ENCODE peak calls at places on chromosomes 1 and 21, in eight cellular contexts. One of them, this sample, is unnamed.
A peak's percentile ranks its signal among the peaks of the same experiment; 100 is the strongest.

GRCh38 chr1:38502772-38503171 is 356.8 kb downstream of the RRAGC start:
- DNase-seq in EH: peak; percentile 1
- DNase-seq in RWPE1: no peak
- DNase-seq in nephron progenitor cell: peak; percentile 22
- DNase-seq in hippocampal formation: no peak
- DNase-seq in NCI-H524: peak; percentile 79
- DNase-seq in HFFc6: no peak
- DNase-seq in activated CD4-positive, alpha-beta T cell treated with anti-CD3 and anti-CD28 coated beads, Interleukin-2, amount 10 ng/mL, durations not matched to agents 24 days and 14 days: no peak
- DNase-seq in this sample: no peak

GRCh38 chr1:15417365-15417934 is 7.8 kb downstream of the EFHD2 start:
- DNase-seq in activated CD4-positive, alpha-beta T cell treated with anti-CD3 and anti-CD28 coated beads, Interleukin-2, amount 10 ng/mL, durations not matched to agents 24 days and 14 days: peak; percentile 87
- DNase-seq in EH: peak; percentile 73
- DNase-seq in NCI-H524: no peak
- DNase-seq in hippocampal formation: no peak
- DNase-seq in RWPE1: peak; percentile 80
- DNase-seq in nephron progenitor cell: no peak
- DNase-seq in HFFc6: peak; percentile 35
- DNase-seq in this sample: peak; percentile 75

GRCh38 chr21:46269466-46269865 is 15.9 kb downstream of the MCM3AP start:
- DNase-seq in EH: no peak
- DNase-seq in RWPE1: no peak
- DNase-seq in activated CD4-positive, alpha-beta T cell treated with anti-CD3 and anti-CD28 coated beads, Interleukin-2, amount 10 ng/mL, durations not matched to agents 24 days and 14 days: no peak
- DNase-seq in NCI-H524: no peak
- DNase-seq in HFFc6: no peak
- DNase-seq in hippocampal formation: no peak
- DNase-seq in nephron progenitor cell: no peak
- DNase-seq in this sample: no peak

GRCh38 chr1:1440941-1441888 is 5.7 kb downstream of the VWA1 start:
- DNase-seq in HFFc6: no peak
- DNase-seq in nephron progenitor cell: peak; percentile 73
- DNase-seq in NCI-H524: peak; percentile 50
- DNase-seq in activated CD4-positive, alpha-beta T cell treated with anti-CD3 and anti-CD28 coated beads, Interleukin-2, amount 10 ng/mL, durations not matched to agents 24 days and 14 days: peak; percentile 88
- DNase-seq in EH: peak; percentile 41
- DNase-seq in hippocampal formation: no peak
- DNase-seq in RWPE1: peak; percentile 67
- DNase-seq in this sample: peak; percentile 72

GRCh38 chr1:87598429-87598828 is 269.7 kb downstream of the LMO4 start:
- DNase-seq in HFFc6: no peak
- DNase-seq in NCI-H524: no peak
- DNase-seq in EH: peak; percentile 7
- DNase-seq in RWPE1: no peak
- DNase-seq in hippocampal formation: no peak
- DNase-seq in nephron progenitor cell: no peak
- DNase-seq in activated CD4-positive, alpha-beta T cell treated with anti-CD3 and anti-CD28 coated beads, Interleukin-2, amount 10 ng/mL, durations not matched to agents 24 days and 14 days: no peak
- DNase-seq in this sample: no peak

GRCh38 chr1:36160949-36161485 is 5.1 kb downstream of the MAP7D1 start:
- DNase-seq in nephron progenitor cell: peak; percentile 63
- DNase-seq in RWPE1: peak; percentile 60
- DNase-seq in NCI-H524: no peak
- DNase-seq in hippocampal formation: peak; percentile 41
- DNase-seq in activated CD4-positive, alpha-beta T cell treated with anti-CD3 and anti-CD28 coated beads, Interleukin-2, amount 10 ng/mL, durations not matched to agents 24 days and 14 days: peak; percentile 91
- DNase-seq in HFFc6: peak; percentile 68
- DNase-seq in EH: peak; percentile 82
- DNase-seq in this sample: peak; percentile 77

GRCh38 chr21:35637431-35637830 is 422.9 kb downstream of the SETD4 start:
- DNase-seq in activated CD4-positive, alpha-beta T cell treated with anti-CD3 and anti-CD28 coated beads, Interleukin-2, amount 10 ng/mL, durations not matched to agents 24 days and 14 days: no peak
- DNase-seq in HFFc6: peak; percentile 83
- DNase-seq in EH: peak; percentile 85
- DNase-seq in nephron progenitor cell: no peak
- DNase-seq in RWPE1: no peak
- DNase-seq in hippocampal formation: no peak
- DNase-seq in NCI-H524: no peak
- DNase-seq in this sample: no peak

GRCh38 chr1:44723496-44724407 is 7.2 kb downstream of the RNU5D-1 start:
- DNase-seq in EH: no peak
- DNase-seq in nephron progenitor cell: no peak
- DNase-seq in HFFc6: no peak
- DNase-seq in NCI-H524: no peak
- DNase-seq in RWPE1: no peak
- DNase-seq in activated CD4-positive, alpha-beta T cell treated with anti-CD3 and anti-CD28 coated beads, Interleukin-2, amount 10 ng/mL, durations not matched to agents 24 days and 14 days: peak; percentile 74
- DNase-seq in hippocampal formation: no peak
- DNase-seq in this sample: peak; percentile 79

GRCh38 chr1:216390956-216391355 is 32.3 kb downstream of the USH2A start:
- DNase-seq in NCI-H524: no peak
- DNase-seq in activated CD4-positive, alpha-beta T cell treated with anti-CD3 and anti-CD28 coated beads, Interleukin-2, amount 10 ng/mL, durations not matched to agents 24 days and 14 days: no peak
- DNase-seq in nephron progenitor cell: no peak
- DNase-seq in HFFc6: no peak
- DNase-seq in RWPE1: no peak
- DNase-seq in EH: no peak
- DNase-seq in hippocampal formation: no peak
- DNase-seq in this sample: no peak

GRCh38 chr1:39900662-39901485 is 843 bp downstream of the MYCL start:
- DNase-seq in HFFc6: no peak
- DNase-seq in activated CD4-positive, alpha-beta T cell treated with anti-CD3 and anti-CD28 coated beads, Interleukin-2, amount 10 ng/mL, durations not matched to agents 24 days and 14 days: peak; percentile 70
- DNase-seq in RWPE1: peak; percentile 33
- DNase-seq in EH: peak; percentile 50
- DNase-seq in nephron progenitor cell: peak; percentile 64
- DNase-seq in hippocampal formation: no peak
- DNase-seq in NCI-H524: peak; percentile 24
- DNase-seq in this sample: peak; percentile 65

GRCh38 chr1:226919995-226920394 is 20.1 kb upstream of the COQ8A start:
- DNase-seq in hippocampal formation: no peak
- DNase-seq in EH: no peak
- DNase-seq in activated CD4-positive, alpha-beta T cell treated with anti-CD3 and anti-CD28 coated beads, Interleukin-2, amount 10 ng/mL, durations not matched to agents 24 days and 14 days: no peak
- DNase-seq in nephron progenitor cell: no peak
- DNase-seq in NCI-H524: no peak
- DNase-seq in HFFc6: no peak
- DNase-seq in RWPE1: no peak
- DNase-seq in this sample: no peak

GRCh38 chr1:30356839-30357238 is 366.5 kb downstream of the MATN1 start:
- DNase-seq in HFFc6: no peak
- DNase-seq in nephron progenitor cell: no peak
- DNase-seq in RWPE1: no peak
- DNase-seq in hippocampal formation: no peak
- DNase-seq in EH: no peak
- DNase-seq in NCI-H524: no peak
- DNase-seq in activated CD4-positive, alpha-beta T cell treated with anti-CD3 and anti-CD28 coated beads, Interleukin-2, amount 10 ng/mL, durations not matched to agents 24 days and 14 days: no peak
- DNase-seq in this sample: no peak

GRCh38 chr1:39128959-39129358 is 75.5 kb upstream of the MACF1 start:
- DNase-seq in NCI-H524: no peak
- DNase-seq in nephron progenitor cell: no peak
- DNase-seq in RWPE1: peak; percentile 76
- DNase-seq in activated CD4-positive, alpha-beta T cell treated with anti-CD3 and anti-CD28 coated beads, Interleukin-2, amount 10 ng/mL, durations not matched to agents 24 days and 14 days: no peak
- DNase-seq in hippocampal formation: no peak
- DNase-seq in HFFc6: no peak
- DNase-seq in EH: no peak
- DNase-seq in this sample: no peak

GRCh38 chr1:91803133-91803532 is 82.8 kb downstream of the TGFBR3 start:
- DNase-seq in EH: no peak
- DNase-seq in RWPE1: no peak
- DNase-seq in HFFc6: no peak
- DNase-seq in hippocampal formation: no peak
- DNase-seq in nephron progenitor cell: no peak
- DNase-seq in NCI-H524: no peak
- DNase-seq in activated CD4-positive, alpha-beta T cell treated with anti-CD3 and anti-CD28 coated beads, Interleukin-2, amount 10 ng/mL, durations not matched to agents 24 days and 14 days: peak; percentile 64
- DNase-seq in this sample: no peak

GRCh38 chr21:36701912-36702621 is 3.2 kb downstream of the SIM2 start:
- DNase-seq in RWPE1: peak; percentile 61
- DNase-seq in EH: no peak
- DNase-seq in HFFc6: no peak
- DNase-seq in NCI-H524: no peak
- DNase-seq in nephron progenitor cell: no peak
- DNase-seq in hippocampal formation: no peak
- DNase-seq in activated CD4-positive, alpha-beta T cell treated with anti-CD3 and anti-CD28 coated beads, Interleukin-2, amount 10 ng/mL, durations not matched to agents 24 days and 14 days: no peak
- DNase-seq in this sample: no peak

GRCh38 chr1:186620951-186621350 is 59.3 kb downstream of the PTGS2 start:
- DNase-seq in NCI-H524: no peak
- DNase-seq in EH: peak; percentile 92
- DNase-seq in HFFc6: peak; percentile 96
- DNase-seq in nephron progenitor cell: no peak
- DNase-seq in RWPE1: no peak
- DNase-seq in activated CD4-positive, alpha-beta T cell treated with anti-CD3 and anti-CD28 coated beads, Interleukin-2, amount 10 ng/mL, durations not matched to agents 24 days and 14 days: peak; percentile 66
- DNase-seq in hippocampal formation: no peak
- DNase-seq in this sample: no peak

GRCh38 chr1:231594123-231594522 is 32.5 kb upstream of the DISC1 start:
- DNase-seq in HFFc6: no peak
- DNase-seq in EH: no peak
- DNase-seq in hippocampal formation: no peak
- DNase-seq in activated CD4-positive, alpha-beta T cell treated with anti-CD3 and anti-CD28 coated beads, Interleukin-2, amount 10 ng/mL, durations not matched to agents 24 days and 14 days: no peak
- DNase-seq in RWPE1: no peak
- DNase-seq in NCI-H524: no peak
- DNase-seq in nephron progenitor cell: no peak
- DNase-seq in this sample: no peak

GRCh38 chr1:117363591-117364048 is 3.6 kb upstream of the MAN1A2 start:
- DNase-seq in RWPE1: no peak
- DNase-seq in nephron progenitor cell: no peak
- DNase-seq in hippocampal formation: no peak
- DNase-seq in EH: no peak
- DNase-seq in HFFc6: no peak
- DNase-seq in NCI-H524: no peak
- DNase-seq in activated CD4-positive, alpha-beta T cell treated with anti-CD3 and anti-CD28 coated beads, Interleukin-2, amount 10 ng/mL, durations not matched to agents 24 days and 14 days: no peak
- DNase-seq in this sample: no peak

GRCh38 chr1:59917026-59917784 is 9.4 kb downstream of the CYP2J2 start:
- DNase-seq in hippocampal formation: peak; percentile 87
- DNase-seq in nephron progenitor cell: no peak
- DNase-seq in HFFc6: no peak
- DNase-seq in activated CD4-positive, alpha-beta T cell treated with anti-CD3 and anti-CD28 coated beads, Interleukin-2, amount 10 ng/mL, durations not matched to agents 24 days and 14 days: no peak
- DNase-seq in NCI-H524: no peak
- DNase-seq in EH: no peak
- DNase-seq in RWPE1: no peak
- DNase-seq in this sample: no peak

GRCh38 chr21:46159841-46160562 is 4.6 kb upstream of the FTCD start:
- DNase-seq in NCI-H524: no peak
- DNase-seq in nephron progenitor cell: no peak
- DNase-seq in hippocampal formation: no peak
- DNase-seq in EH: no peak
- DNase-seq in activated CD4-positive, alpha-beta T cell treated with anti-CD3 and anti-CD28 coated beads, Interleukin-2, amount 10 ng/mL, durations not matched to agents 24 days and 14 days: peak; percentile 48
- DNase-seq in RWPE1: no peak
- DNase-seq in HFFc6: no peak
- DNase-seq in this sample: no peak

GRCh38 chr1:203327684-203328457 is 22.6 kb downstream of the BTG2 start:
- DNase-seq in NCI-H524: peak; percentile 93
- DNase-seq in activated CD4-positive, alpha-beta T cell treated with anti-CD3 and anti-CD28 coated beads, Interleukin-2, amount 10 ng/mL, durations not matched to agents 24 days and 14 days: peak; percentile 92
- DNase-seq in nephron progenitor cell: no peak
- DNase-seq in hippocampal formation: peak; percentile 74
- DNase-seq in RWPE1: peak; percentile 69
- DNase-seq in EH: peak; percentile 66
- DNase-seq in HFFc6: no peak
- DNase-seq in this sample: peak; percentile 91

GRCh38 chr1:70874826-70875225 is 172.8 kb downstream of the PTGER3 start:
- DNase-seq in nephron progenitor cell: no peak
- DNase-seq in HFFc6: peak; percentile 29
- DNase-seq in hippocampal formation: no peak
- DNase-seq in activated CD4-positive, alpha-beta T cell treated with anti-CD3 and anti-CD28 coated beads, Interleukin-2, amount 10 ng/mL, durations not matched to agents 24 days and 14 days: no peak
- DNase-seq in NCI-H524: no peak
- DNase-seq in RWPE1: no peak
- DNase-seq in EH: peak; percentile 41
- DNase-seq in this sample: no peak

GRCh38 chr1:117652421-117652820 is 46.6 kb downstream of the TENT5C start:
- DNase-seq in NCI-H524: no peak
- DNase-seq in RWPE1: no peak
- DNase-seq in hippocampal formation: no peak
- DNase-seq in HFFc6: no peak
- DNase-seq in nephron progenitor cell: no peak
- DNase-seq in activated CD4-positive, alpha-beta T cell treated with anti-CD3 and anti-CD28 coated beads, Interleukin-2, amount 10 ng/mL, durations not matched to agents 24 days and 14 days: no peak
- DNase-seq in EH: no peak
- DNase-seq in this sample: no peak

GRCh38 chr1:11858968-11859871 is 475 bp upstream of the NPPB start:
- DNase-seq in nephron progenitor cell: peak; percentile 98
- DNase-seq in hippocampal formation: no peak
- DNase-seq in NCI-H524: no peak
- DNase-seq in HFFc6: peak; percentile 39
- DNase-seq in activated CD4-positive, alpha-beta T cell treated with anti-CD3 and anti-CD28 coated beads, Interleukin-2, amount 10 ng/mL, durations not matched to agents 24 days and 14 days: peak; percentile 92
- DNase-seq in EH: peak; percentile 68
- DNase-seq in RWPE1: peak; percentile 73
- DNase-seq in this sample: peak; percentile 65

GRCh38 chr1:2133879-2134215 is 60.7 kb downstream of the FAAP20 start:
- DNase-seq in EH: no peak
- DNase-seq in NCI-H524: no peak
- DNase-seq in nephron progenitor cell: no peak
- DNase-seq in RWPE1: no peak
- DNase-seq in hippocampal formation: no peak
- DNase-seq in HFFc6: no peak
- DNase-seq in activated CD4-positive, alpha-beta T cell treated with anti-CD3 and anti-CD28 coated beads, Interleukin-2, amount 10 ng/mL, durations not matched to agents 24 days and 14 days: no peak
- DNase-seq in this sample: no peak

GRCh38 chr1:68301538-68301937 is 69.2 kb upstream of the WLS start:
- DNase-seq in nephron progenitor cell: no peak
- DNase-seq in RWPE1: no peak
- DNase-seq in HFFc6: no peak
- DNase-seq in NCI-H524: no peak
- DNase-seq in hippocampal formation: no peak
- DNase-seq in activated CD4-positive, alpha-beta T cell treated with anti-CD3 and anti-CD28 coated beads, Interleukin-2, amount 10 ng/mL, durations not matched to agents 24 days and 14 days: no peak
- DNase-seq in EH: no peak
- DNase-seq in this sample: no peak

GRCh38 chr1:53669511-53670191 is 69.3 kb downstream of the GLIS1 start:
- DNase-seq in RWPE1: no peak
- DNase-seq in NCI-H524: peak; percentile 27
- DNase-seq in nephron progenitor cell: no peak
- DNase-seq in hippocampal formation: no peak
- DNase-seq in HFFc6: no peak
- DNase-seq in activated CD4-positive, alpha-beta T cell treated with anti-CD3 and anti-CD28 coated beads, Interleukin-2, amount 10 ng/mL, durations not matched to agents 24 days and 14 days: no peak
- DNase-seq in EH: peak; percentile 75
- DNase-seq in this sample: no peak

GRCh38 chr1:173549813-173550212 is 53.1 kb downstream of the SLC9C2 start:
- DNase-seq in activated CD4-positive, alpha-beta T cell treated with anti-CD3 and anti-CD28 coated beads, Interleukin-2, amount 10 ng/mL, durations not matched to agents 24 days and 14 days: no peak
- DNase-seq in NCI-H524: no peak
- DNase-seq in RWPE1: no peak
- DNase-seq in EH: no peak
- DNase-seq in hippocampal formation: no peak
- DNase-seq in HFFc6: no peak
- DNase-seq in nephron progenitor cell: no peak
- DNase-seq in this sample: no peak

GRCh38 chr1:243903904-243904303 is 53.9 kb upstream of the AKT3 start:
- DNase-seq in activated CD4-positive, alpha-beta T cell treated with anti-CD3 and anti-CD28 coated beads, Interleukin-2, amount 10 ng/mL, durations not matched to agents 24 days and 14 days: no peak
- DNase-seq in RWPE1: no peak
- DNase-seq in HFFc6: peak; percentile 26
- DNase-seq in EH: peak; percentile 51
- DNase-seq in NCI-H524: no peak
- DNase-seq in nephron progenitor cell: no peak
- DNase-seq in hippocampal formation: no peak
- DNase-seq in this sample: no peak

GRCh38 chr1:199723557-199723956 is 304.0 kb upstream of the NR5A2 start:
- DNase-seq in nephron progenitor cell: no peak
- DNase-seq in EH: peak; percentile 3
- DNase-seq in NCI-H524: no peak
- DNase-seq in RWPE1: peak; percentile 66
- DNase-seq in activated CD4-positive, alpha-beta T cell treated with anti-CD3 and anti-CD28 coated beads, Interleukin-2, amount 10 ng/mL, durations not matched to agents 24 days and 14 days: no peak
- DNase-seq in hippocampal formation: no peak
- DNase-seq in HFFc6: peak; percentile 17
- DNase-seq in this sample: no peak

GRCh38 chr1:223142795-223143759 is at the start of gene TLR5:
- DNase-seq in NCI-H524: peak; percentile 72
- DNase-seq in EH: peak; percentile 58
- DNase-seq in nephron progenitor cell: peak; percentile 92
- DNase-seq in hippocampal formation: peak; percentile 32
- DNase-seq in HFFc6: no peak
- DNase-seq in RWPE1: peak; percentile 81
- DNase-seq in activated CD4-positive, alpha-beta T cell treated with anti-CD3 and anti-CD28 coated beads, Interleukin-2, amount 10 ng/mL, durations not matched to agents 24 days and 14 days: peak; percentile 97
- DNase-seq in this sample: peak; percentile 84

GRCh38 chr1:31239653-31240241 is at the start of gene NKAIN1:
- DNase-seq in activated CD4-positive, alpha-beta T cell treated with anti-CD3 and anti-CD28 coated beads, Interleukin-2, amount 10 ng/mL, durations not matched to agents 24 days and 14 days: no peak
- DNase-seq in HFFc6: no peak
- DNase-seq in nephron progenitor cell: peak; percentile 74
- DNase-seq in hippocampal formation: no peak
- DNase-seq in NCI-H524: peak; percentile 45
- DNase-seq in RWPE1: peak; percentile 28
- DNase-seq in EH: peak; percentile 52
- DNase-seq in this sample: no peak

GRCh38 chr1:229895605-229896004 is 171.4 kb upstream of the GALNT2 start:
- DNase-seq in nephron progenitor cell: no peak
- DNase-seq in hippocampal formation: no peak
- DNase-seq in EH: no peak
- DNase-seq in NCI-H524: no peak
- DNase-seq in RWPE1: no peak
- DNase-seq in HFFc6: no peak
- DNase-seq in activated CD4-positive, alpha-beta T cell treated with anti-CD3 and anti-CD28 coated beads, Interleukin-2, amount 10 ng/mL, durations not matched to agents 24 days and 14 days: peak; percentile 50
- DNase-seq in this sample: no peak

GRCh38 chr1:29478879-29479278 is 242.6 kb downstream of the PTPRU start:
- DNase-seq in RWPE1: no peak
- DNase-seq in HFFc6: no peak
- DNase-seq in EH: no peak
- DNase-seq in hippocampal formation: no peak
- DNase-seq in NCI-H524: no peak
- DNase-seq in nephron progenitor cell: no peak
- DNase-seq in activated CD4-positive, alpha-beta T cell treated with anti-CD3 and anti-CD28 coated beads, Interleukin-2, amount 10 ng/mL, durations not matched to agents 24 days and 14 days: no peak
- DNase-seq in this sample: no peak